ENCODE peak calls at places on chromosome 6, in six cellular contexts. G is brain pericyte; T is activated CD4-positive, alpha-beta T cell treated with anti-CD3 and anti-CD28 coated beads for 24 hours; J is body of pancreas; U is endodermal cell; P is Right ventricle myocardium superior. K is an unnamed sample.

GRCh38 chr6:170076466-170077165 is 214.3 kb downstream of the DLL1 start:
- DNase-seq in P (peak; percentile 20), T (no peak), G (no peak), J (no peak), U (peak; percentile 33), K (no peak)

GRCh38 chr6:15441215-15441868 is 195.5 kb downstream of the JARID2 start:
- DNase-seq in P (no peak), J (peak; percentile 56), T (no peak), U (peak; percentile 77), G (no peak), K (peak; percentile 40)

GRCh38 chr6:27472182-27472616 is 706 bp downstream of the ZNF184 start:
- DNase-seq in G (peak; percentile 21), P (no peak), T (peak; percentile 21), U (no peak), J (peak; percentile 66), K (peak; percentile 82)

GRCh38 chr6:31665501-31666336 is at the start of gene CSNK2B:
- DNase-seq in T (peak; percentile 94), P (peak; percentile 99), G (peak; percentile 90), U (peak; percentile 99), J (peak; percentile 99), K (peak; percentile 98)

GRCh38 chr6:139940741-139941712 is 566.6 kb upstream of the CITED2 start:
- DNase-seq in J (no peak), U (no peak), T (no peak), G (no peak), P (no peak), K (no peak)

GRCh38 chr6:3698021-3698420 is 53.5 kb downstream of the PXDC1 start:
- DNase-seq in J (no peak), G (no peak), P (no peak), T (no peak), U (no peak), K (no peak)

GRCh38 chr6:129671442-129672344 is 38.3 kb downstream of the ARHGAP18 start:
- DNase-seq in G (no peak), T (peak; percentile 45), J (peak; percentile 67), U (no peak), P (no peak), K (no peak)

GRCh38 chr6:152338335-152339125 is 298.6 kb downstream of the SYNE1 start:
- DNase-seq in J (peak; percentile 37), U (peak; percentile 83), P (peak; percentile 66), G (no peak), T (peak; percentile 33), K (peak; percentile 34)

GRCh38 chr6:44338228-44339122 is 4.0 kb upstream of the SPATS1 start:
- DNase-seq in T (peak; percentile 60), G (peak; percentile 16), P (peak; percentile 55), U (peak; percentile 92), J (peak; percentile 70), K (peak; percentile 85)

GRCh38 chr6:153858529-153858928 is 180.5 kb upstream of the OPRM1 start:
- DNase-seq in P (no peak), J (no peak), T (no peak), U (no peak), G (no peak), K (no peak)

GRCh38 chr6:140441256-140441655 is 1066.8 kb upstream of the CITED2 start:
- DNase-seq in J (peak; percentile 48), G (peak; percentile 11), T (no peak), P (peak; percentile 68), U (peak; percentile 85), K (peak; percentile 30)

GRCh38 chr6:7108196-7108963 is 619 bp downstream of the RREB1 start:
- DNase-seq in P (peak; percentile 84), U (peak; percentile 85), T (no peak), J (peak; percentile 59), G (no peak), K (peak; percentile 39)

GRCh38 chr6:131792091-131792496 is 15.7 kb upstream of the ENPP1 start:
- DNase-seq in T (no peak), J (no peak), P (no peak), U (peak; percentile 67), G (no peak), K (no peak)

GRCh38 chr6:159981591-159982245 is 12.8 kb downstream of the IGF2R start:
- DNase-seq in J (peak; percentile 55), P (peak; percentile 67), U (no peak), G (no peak), T (no peak), K (no peak)

GRCh38 chr6:112231609-112232060 is 22.7 kb downstream of the LAMA4 start:
- DNase-seq in T (no peak), G (no peak), P (no peak), J (no peak), U (no peak), K (peak; percentile 96)

GRCh38 chr6:111417181-111417585 is 65.8 kb downstream of the REV3L start:
- DNase-seq in J (peak; percentile 26), P (no peak), G (no peak), T (no peak), U (no peak), K (peak; percentile 19)

GRCh38 chr6:62285612-62286469 is at the start of gene KHDRBS2:
- DNase-seq in G (no peak), T (no peak), P (peak; percentile 87), J (peak; percentile 82), U (peak; percentile 99), K (peak; percentile 75)

GRCh38 chr6:118296129-118296852 is 251.8 kb upstream of the PLN start:
- DNase-seq in P (no peak), U (no peak), T (no peak), J (no peak), G (no peak), K (no peak)

GRCh38 chr6:105982761-105983600 is 103.2 kb upstream of the PRDM1 start:
- DNase-seq in G (no peak), P (no peak), T (no peak), U (no peak), J (no peak), K (no peak)